ENCODE peak calls at places on chromosomes 5 and 9, in nine cellular contexts. R, L, S, O, U, Q, G, W and H are unnamed samples.

GRCh38 chr9:125663127-125663526 is 43.9 kb downstream of the MAPKAP1 start:
- DNase-seq in R (no peak), L (no peak), S (no peak), O (peak), U (peak), Q (no peak), G (no peak), W (no peak), H (no peak)

GRCh38 chr5:68406767-68407232 is 191.2 kb downstream of the PIK3R1 start:
- DNase-seq in R (no peak), L (no peak), S (no peak), O (no peak), U (no peak), Q (peak), G (no peak), W (no peak), H (peak)

GRCh38 chr9:124969401-124969800 is 28.5 kb upstream of the GOLGA1 start:
- DNase-seq in R (no peak), L (no peak), S (no peak), O (no peak), U (no peak), Q (no peak), G (no peak), W (no peak), H (no peak)

GRCh38 chr5:156715287-156715686 is 134.8 kb upstream of the PPP1R2B start:
- DNase-seq in R (no peak), L (no peak), S (no peak), O (no peak), U (no peak), Q (no peak), G (no peak), W (no peak), H (no peak)

GRCh38 chr5:10307206-10308148 is at the start of gene CMBL:
- DNase-seq in R (peak), L (no peak), S (no peak), O (peak), U (peak), Q (peak), G (no peak), W (peak), H (no peak)

GRCh38 chr9:122334916-122335315 is 35.9 kb upstream of the PTGS1 start:
- DNase-seq in R (no peak), L (peak), S (no peak), O (peak), U (no peak), Q (no peak), G (no peak), W (no peak), H (no peak)

GRCh38 chr9:101620452-101620851 is 25.7 kb upstream of the PPP3R2 start:
- DNase-seq in R (no peak), L (no peak), S (no peak), O (no peak), U (no peak), Q (no peak), G (no peak), W (no peak), H (no peak)

GRCh38 chr5:86152988-86153560 is 464.7 kb upstream of the COX7C start:
- DNase-seq in R (no peak), L (no peak), S (no peak), O (no peak), U (no peak), Q (no peak), G (no peak), W (no peak), H (no peak)

GRCh38 chr5:464843-465590 is 22.0 kb downstream of the EXOC3 start:
- DNase-seq in R (peak), L (no peak), S (no peak), O (no peak), U (no peak), Q (no peak), G (no peak), W (no peak), H (peak)

GRCh38 chr9:134187821-134188420 is 23.6 kb upstream of the RNU6ATAC start:
- DNase-seq in R (peak), L (no peak), S (no peak), O (no peak), U (no peak), Q (no peak), G (no peak), W (no peak), H (no peak)

GRCh38 chr9:79246170-79246569 is 325.6 kb upstream of the TLE4 start:
- DNase-seq in R (no peak), L (no peak), S (no peak), O (no peak), U (no peak), Q (no peak), G (no peak), W (no peak), H (no peak)

GRCh38 chr9:124342946-124343485 is 72.2 kb downstream of the PSMB7 start:
- DNase-seq in R (peak), L (peak), S (no peak), O (peak), U (peak), Q (peak), G (no peak), W (peak), H (no peak)

GRCh38 chr5:157820593-157821252 is 38.2 kb downstream of the CLINT1 start:
- DNase-seq in R (no peak), L (peak), S (no peak), O (peak), U (peak), Q (peak), G (no peak), W (no peak), H (no peak)

GRCh38 chr5:153623906-153624765 is 133.7 kb downstream of the GRIA1 start:
- DNase-seq in R (no peak), L (no peak), S (no peak), O (peak), U (no peak), Q (no peak), G (no peak), W (no peak), H (no peak)

GRCh38 chr5:69271376-69271775 is 36.7 kb downstream of the CDK7 start:
- DNase-seq in R (peak), L (no peak), S (no peak), O (peak), U (no peak), Q (peak), G (no peak), W (no peak), H (no peak)

GRCh38 chr5:9715891-9716335 is 85.8 kb upstream of the TAS2R1 start:
- DNase-seq in R (no peak), L (no peak), S (no peak), O (peak), U (no peak), Q (no peak), G (no peak), W (no peak), H (no peak)

GRCh38 chr9:137639303-137640051 is 20.7 kb downstream of the EHMT1 start:
- DNase-seq in R (no peak), L (no peak), S (no peak), O (no peak), U (no peak), Q (no peak), G (no peak), W (no peak), H (no peak)

GRCh38 chr9:92184041-92184564 is 68.9 kb upstream of the SPTLC1 start:
- DNase-seq in R (no peak), L (no peak), S (no peak), O (no peak), U (no peak), Q (no peak), G (no peak), W (no peak), H (no peak)

GRCh38 chr5:29054694-29055093 is 2016.3 kb upstream of the CDH9 start:
- DNase-seq in R (no peak), L (no peak), S (no peak), O (no peak), U (peak), Q (no peak), G (no peak), W (no peak), H (no peak)

GRCh38 chr5:115460476-115460875 is 84.1 kb downstream of the FEM1C start:
- DNase-seq in R (no peak), L (no peak), S (no peak), O (peak), U (peak), Q (no peak), G (no peak), W (no peak), H (no peak)

GRCh38 chr5:136814621-136815378 is 449.5 kb upstream of the TRPC7 start:
- DNase-seq in R (no peak), L (no peak), S (no peak), O (peak), U (no peak), Q (no peak), G (no peak), W (no peak), H (no peak)

GRCh38 chr9:87829756-87830155 is 52.9 kb upstream of the SPATA31E1 start:
- DNase-seq in R (no peak), L (no peak), S (no peak), O (no peak), U (no peak), Q (no peak), G (no peak), W (no peak), H (no peak)

GRCh38 chr5:135997936-135998335 is 30.9 kb upstream of the TGFBI start:
- DNase-seq in R (no peak), L (no peak), S (no peak), O (no peak), U (no peak), Q (no peak), G (no peak), W (no peak), H (no peak)

GRCh38 chr5:73066466-73066865 is 53.9 kb upstream of the TMEM171 start:
- DNase-seq in R (no peak), L (no peak), S (no peak), O (peak), U (no peak), Q (no peak), G (no peak), W (no peak), H (no peak)

GRCh38 chr5:69415584-69415958 is 655 bp downstream of the MARVELD2 start:
- DNase-seq in R (peak), L (no peak), S (no peak), O (no peak), U (peak), Q (peak), G (no peak), W (no peak), H (no peak)

GRCh38 chr9:137313326-137313920 is 11.4 kb upstream of the NRARP start:
- DNase-seq in R (peak), L (no peak), S (no peak), O (no peak), U (peak), Q (no peak), G (no peak), W (no peak), H (no peak)

GRCh38 chr5:73266925-73267775 is 94.2 kb downstream of the TMEM174 start:
- DNase-seq in R (no peak), L (no peak), S (no peak), O (peak), U (no peak), Q (no peak), G (no peak), W (no peak), H (no peak)

GRCh38 chr5:12662545-12663314 is 758.5 kb upstream of the CTNND2 start:
- DNase-seq in R (no peak), L (no peak), S (no peak), O (no peak), U (no peak), Q (no peak), G (no peak), W (no peak), H (no peak)